ENCODE peak calls at places on chromosomes 4 and X, in nine cellular contexts. O is Calu3, N is progenitor cell of endocrine pancreas, E is foreskin keratinocyte, G is thoracic aorta, P is cardiac fibroblast, B is glutamatergic neuron, C is WTC11, V is upper lobe of right lung. W is an unnamed sample.

GRCh38 chr4:149555146-149555545 is 260.5 kb downstream of the IQCM start:
- DNase-seq in E (peak; percentile 54), V (no peak), P (peak; percentile 6), G (no peak), C (no peak), N (no peak), B (no peak), O (no peak), W (no peak)

GRCh38 chr4:140239311-140239710 is 85.3 kb upstream of the MAML3 start:
- DNase-seq in B (no peak), E (no peak), G (no peak), N (no peak), O (no peak), P (no peak), C (no peak), V (no peak), W (no peak)

GRCh38 chr4:155559915-155560314 is 106.7 kb upstream of the GUCY1A1 start:
- DNase-seq in G (no peak), P (no peak), O (no peak), N (no peak), B (no peak), C (no peak), E (no peak), V (no peak), W (no peak)

GRCh38 chr4:111283066-111283677 is 660.3 kb upstream of the PITX2 start:
- DNase-seq in P (peak; percentile 73), V (peak; percentile 64), C (peak; percentile 75), E (peak; percentile 40), N (peak; percentile 44), G (no peak), B (peak; percentile 79), O (peak; percentile 72), W (peak; percentile 63)

GRCh38 chr4:138734746-138735145 is 280.8 kb upstream of the NOCT start:
- DNase-seq in B (no peak), V (no peak), P (peak; percentile 81), N (no peak), G (no peak), C (no peak), E (peak; percentile 13), O (no peak), W (no peak)

GRCh38 chr4:139736661-139737060 is 71.0 kb downstream of the MGST2 start:
- DNase-seq in P (peak; percentile 19), E (no peak), N (no peak), V (no peak), G (no peak), O (no peak), C (no peak), B (no peak), W (no peak)

GRCh38 chr4:39937683-39938268 is 39.9 kb downstream of the PDS5A start:
- DNase-seq in V (no peak), E (peak; percentile 54), C (no peak), P (no peak), O (no peak), B (no peak), N (no peak), G (no peak), W (no peak)

GRCh38 chrX:115413246-115413878 is 123.8 kb downstream of the LUZP4 start:
- DNase-seq in G (no peak), N (no peak), B (no peak), V (no peak), P (peak; percentile 62), C (no peak), O (no peak), E (no peak), W (no peak)

GRCh38 chrX:118901991-118902390 is 72.4 kb upstream of the LONRF3 start:
- DNase-seq in V (no peak), N (no peak), E (no peak), C (no peak), P (no peak), G (no peak), O (no peak), B (no peak), W (no peak)

GRCh38 chr4:636628-636950 is 11.2 kb downstream of the PDE6B start:
- DNase-seq in P (no peak), N (no peak), V (no peak), E (no peak), G (no peak), B (no peak), O (no peak), C (peak; percentile 11), W (no peak)

GRCh38 chr4:168475745-168476144 is 4.5 kb downstream of the DDX60L start:
- DNase-seq in V (no peak), C (peak; percentile 36), N (no peak), G (no peak), E (peak; percentile 58), B (peak; percentile 40), O (no peak), P (peak; percentile 35), W (no peak)

GRCh38 chr4:129335263-129335662 is 239.3 kb downstream of the C4orf33 start:
- DNase-seq in N (no peak), V (no peak), P (no peak), G (no peak), C (no peak), O (no peak), E (no peak), B (no peak), W (no peak)

GRCh38 chr4:148354186-148354585 is 88.0 kb downstream of the NR3C2 start:
- DNase-seq in B (no peak), C (no peak), G (no peak), E (no peak), O (no peak), V (no peak), N (no peak), P (no peak), W (no peak)

GRCh38 chrX:23784487-23785301 is 1.7 kb downstream of the SAT1 start:
- DNase-seq in V (no peak), C (no peak), G (no peak), B (no peak), P (peak; percentile 91), E (peak; percentile 59), N (no peak), O (no peak), W (no peak)

GRCh38 chrX:119410027-119410819 is 11.1 kb downstream of the SLC25A43 start:
- DNase-seq in V (peak; percentile 79), N (no peak), O (peak; percentile 64), B (no peak), P (peak; percentile 72), G (no peak), E (peak; percentile 33), C (no peak), W (peak; percentile 60)

GRCh38 chrX:106972896-106973295 is 27.1 kb downstream of the MORC4 start:
- DNase-seq in O (no peak), N (no peak), P (no peak), C (no peak), B (no peak), E (no peak), V (no peak), G (no peak), W (no peak)

GRCh38 chr4:169315530-169316306 is 45.0 kb upstream of the SH3RF1 start:
- DNase-seq in O (no peak), N (no peak), C (no peak), E (peak; percentile 81), G (no peak), B (no peak), P (peak; percentile 55), V (no peak), W (no peak)

GRCh38 chrX:128928636-128929035 is 594.7 kb downstream of the SMARCA1 start:
- DNase-seq in G (no peak), O (no peak), V (no peak), B (no peak), E (no peak), N (no peak), C (no peak), P (no peak), W (no peak)

GRCh38 chrX:2691543-2692220 is 587 bp downstream of the CD99 start:
- DNase-seq in B (no peak), P (peak; percentile 62), N (no peak), O (peak; percentile 30), V (peak; percentile 82), G (peak; percentile 28), C (no peak), E (peak; percentile 65), W (peak; percentile 29)

GRCh38 chr4:159290321-159291030 is 187.6 kb downstream of the RAPGEF2 start:
- DNase-seq in E (peak; percentile 80), N (no peak), P (peak; percentile 56), O (no peak), V (no peak), C (no peak), B (no peak), G (no peak), W (no peak)

GRCh38 chr4:94127707-94128328 is 79.8 kb upstream of the SMARCAD1 start:
- DNase-seq in V (no peak), C (no peak), O (peak; percentile 21), E (no peak), N (no peak), P (peak; percentile 58), G (no peak), B (no peak), W (no peak)
- TF ChIP-seq CTCF in V (peak; percentile 66), C (peak; percentile 47), O (peak; percentile 44), E (peak; percentile 72), N (peak; percentile 70), P (peak; percentile 61), G (peak; percentile 29), B (peak; percentile 89), W (peak; percentile 23)

DNA sequence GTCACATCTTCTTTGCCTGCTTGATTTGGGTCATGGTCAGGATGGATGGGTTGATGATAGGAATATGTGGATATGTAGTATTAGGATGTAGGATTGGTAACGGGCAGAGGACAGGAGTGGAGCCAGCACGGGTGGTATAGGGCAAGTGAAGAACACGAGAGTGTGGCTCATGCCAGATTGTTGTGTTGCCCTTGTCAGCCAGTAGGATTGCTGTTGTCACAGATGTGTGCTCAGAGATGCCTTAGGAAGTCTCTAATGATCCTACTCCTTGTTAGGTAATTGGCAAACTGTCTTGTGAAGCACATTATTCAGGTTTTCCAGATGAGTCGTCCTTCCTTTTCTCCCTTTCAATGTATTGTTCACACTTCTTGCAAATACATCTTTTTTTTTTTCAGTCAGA is 5.5 kb downstream of the ATP10D start:
- DNase-seq in N (no peak), B (peak; percentile 27), C (no peak), V (no peak), P (peak; percentile 71), E (peak; percentile 40), G (no peak), O (no peak), W (no peak)
- TF ChIP-seq CTCF in N (peak; percentile 43), B (peak; percentile 68), C (no peak), V (peak; percentile 31), P (peak; percentile 59), E (peak; percentile 68), G (peak; percentile 20), O (no peak), W (no peak)

DNA sequence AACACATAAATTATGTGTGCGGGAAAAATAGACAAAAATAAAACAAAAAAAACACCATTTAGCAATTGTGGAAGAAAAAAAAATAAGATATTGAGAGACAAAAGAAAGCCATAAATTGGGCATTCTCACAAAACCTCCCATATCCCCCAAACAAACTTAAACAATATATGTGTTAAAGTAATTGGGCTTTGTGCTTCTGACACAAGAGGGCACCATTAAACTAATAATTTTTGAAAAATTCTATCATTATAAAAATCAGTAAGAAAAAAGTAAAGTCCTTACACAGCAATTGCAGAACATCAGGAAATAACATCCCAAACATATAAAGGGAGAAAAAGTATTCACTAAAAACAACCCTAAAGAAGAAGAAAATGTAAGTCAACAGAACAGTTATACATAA is 880.7 kb downstream of the TECRL start:
- DNase-seq in E (no peak), O (no peak), B (no peak), P (peak; percentile 2), N (no peak), C (no peak), V (no peak), G (no peak), W (no peak)
- TF ChIP-seq CTCF in E (peak; percentile 61), O (no peak), B (no peak), P (no peak), N (peak; percentile 36), C (no peak), V (no peak), G (no peak), W (no peak)

GRCh38 chrX:131752493-131753198 is 208.8 kb downstream of the OR13H1 start:
- DNase-seq in O (no peak), V (no peak), G (no peak), P (no peak), E (no peak), C (no peak), N (no peak), B (no peak), W (peak; percentile 84)
- TF ChIP-seq CTCF in O (no peak), V (no peak), G (no peak), P (no peak), E (no peak), C (no peak), N (no peak), B (no peak), W (no peak)

W was measured in stomach.